ENCODE peak calls at places on chromosomes 13 and 19, in four cellular contexts. G is stimulated activated CD4-positive, alpha-beta T cell treated with anti-CD3 and anti-CD28 coated beads, TNF-alpha, amount 100 ng/mL, for 48 hours; R is GM18507; V is epithelial cell of esophagus. P is an unnamed sample.

GRCh38 chr19:47726467-47726866 is 13.2 kb downstream of the EHD2 start:
- DNase-seq in G (no peak), R (no peak), V (no peak), P (no peak)

GRCh38 chr13:40072663-40073120 is 417.2 kb downstream of the COG6 start:
- DNase-seq in R (no peak), V (no peak), G (no peak), P (no peak)

GRCh38 chr13:94710081-94710809 is 2.1 kb downstream of the SOX21 start:
- DNase-seq in V (no peak), R (no peak), G (no peak), P (no peak)

GRCh38 chr13:20165417-20166257 is 4.8 kb upstream of the GJA3 start:
- DNase-seq in G (no peak), V (peak; percentile 56), R (no peak), P (no peak)

GRCh38 chr13:91232716-91233115 is 114.8 kb upstream of the MIR17HG start:
- DNase-seq in V (no peak), R (no peak), G (no peak), P (no peak)

GRCh38 chr13:99983401-99984133 is 2.0 kb downstream of the ZIC2 start:
- DNase-seq in V (no peak), G (no peak), R (no peak), P (no peak)

GRCh38 chr13:50626031-50626643 is 217.4 kb downstream of the DLEU7 start:
- DNase-seq in G (no peak), V (peak; percentile 50), R (no peak), P (no peak)

GRCh38 chr13:56351041-56351440 is 789.7 kb upstream of the PRR20A start:
- DNase-seq in V (peak; percentile 75), R (no peak), G (no peak), P (no peak)

GRCh38 chr13:37751025-37751424 is 118.5 kb downstream of the TRPC4 start:
- DNase-seq in R (no peak), G (no peak), V (no peak), P (no peak)

GRCh38 chr13:25882732-25883357 is 169.0 kb downstream of the SHISA2 start:
- DNase-seq in G (no peak), R (no peak), V (no peak), P (no peak)

GRCh38 chr13:32318072-32318471 is 2.8 kb downstream of the BRCA2 start:
- DNase-seq in R (no peak), G (no peak), V (no peak), P (no peak)

GRCh38 chr13:27194209-27194608 is 22.6 kb upstream of the USP12 start:
- DNase-seq in R (no peak), G (no peak), V (peak; percentile 37), P (no peak)

GRCh38 chr13:43424386-43424785 is 362.4 kb downstream of the ENOX1 start:
- DNase-seq in V (no peak), R (no peak), G (no peak), P (no peak)

GRCh38 chr13:77898097-77898496 is 20.5 kb downstream of the EDNRB start:
- DNase-seq in G (no peak), R (peak; percentile 17), V (no peak), P (no peak)

GRCh38 chr13:114164681-114165429 is 14.2 kb upstream of the CFAP97D2 start:
- DNase-seq in G (no peak), V (no peak), R (no peak), P (no peak)

GRCh38 chr13:91185294-91185863 is 162.1 kb upstream of the MIR17HG start:
- DNase-seq in V (peak; percentile 41), R (no peak), G (no peak), P (no peak)

GRCh38 chr19:48970923-48971395 is 5.8 kb downstream of the FTL start:
- DNase-seq in G (peak; percentile 74), V (peak; percentile 69), R (no peak), P (peak; percentile 77)

GRCh38 chr13:73956101-73956500 is 178.1 kb downstream of the KLF12 start:
- DNase-seq in G (no peak), R (no peak), V (no peak), P (no peak)

GRCh38 chr19:32339988-32340874 is 5.2 kb upstream of the ZNF507 start:
- DNase-seq in V (peak; percentile 50), R (no peak), G (no peak), P (no peak)

GRCh38 chr13:113759525-113760137 is 605 bp downstream of the TMEM255B start:
- DNase-seq in R (no peak), G (no peak), V (peak; percentile 12), P (no peak)

GRCh38 chr13:106568225-106569003 is 477 bp upstream of the ARGLU1 start:
- DNase-seq in R (no peak), G (no peak), V (no peak), P (no peak)

GRCh38 chr19:50496189-50497029 is 14.6 kb downstream of the JOSD2 start:
- DNase-seq in V (no peak), R (no peak), G (no peak), P (no peak)

GRCh38 chr19:588093-588742 is 1.5 kb upstream of the HCN2 start:
- DNase-seq in V (peak; percentile 82), G (peak; percentile 43), R (no peak), P (peak; percentile 45)

GRCh38 chr19:18194554-18195238 is 1.7 kb downstream of the MPV17L2 start:
- DNase-seq in V (peak; percentile 47), G (no peak), R (no peak), P (no peak)

GRCh38 chr19:14494451-14494850 is 1.5 kb downstream of the GIPC1 start:
- DNase-seq in R (no peak), V (no peak), G (no peak), P (no peak)

GRCh38 chr13:41713405-41713804 is 247.5 kb downstream of the VWA8 start:
- DNase-seq in G (no peak), V (no peak), R (no peak), P (no peak)

GRCh38 chr19:2268480-2268830 is 12.2 kb upstream of the JSRP1 start:
- DNase-seq in V (no peak), R (no peak), G (no peak), P (no peak)

GRCh38 chr13:80040219-80040976 is 300.5 kb downstream of the SPRY2 start:
- DNase-seq in V (peak; percentile 98), G (no peak), R (no peak), P (no peak)